ENCODE peak calls at places on chromosomes 2 and 18, in ten cellular contexts. O is dorsolateral prefrontal cortex; K is left ventricle myocardium inferior; G is choroid plexus epithelial cell; N is stimulated activated CD4-positive, alpha-beta T cell treated with anti-CD3 and anti-CD28 coated beads, TNF-alpha, amount 100 ng/mL, for 48 hours; H is NCI-H1092; M is MG63; T is activated T-cell treated with anti-CD3 and anti-CD28 coated beads, Interleukin-2, amount 50 U/mL, for 48 hours; S is ovary; A is stromal cell of bone marrow. Y is an unnamed sample.

GRCh38 chr2:190765386-190766173 is 115.0 kb upstream of the GLS start:
- DNase-seq in O (no peak), K (no peak), G (peak), N (no peak), H (no peak), M (no peak), T (no peak), S (no peak), A (peak), Y (peak)

GRCh38 chr18:59696311-59697235 is 650 bp downstream of the CCBE1 start:
- DNase-seq in O (no peak), K (peak), G (peak), N (no peak), H (no peak), M (peak), T (peak), S (peak), A (no peak), Y (peak)

GRCh38 chr2:77434880-77435279 is 87.3 kb downstream of the LRRTM4 start:
- DNase-seq in O (no peak), K (no peak), G (no peak), N (no peak), H (no peak), M (no peak), T (no peak), S (no peak), A (no peak), Y (no peak)

GRCh38 chr2:15935675-15936074 is 4.7 kb upstream of the MYCN start:
- DNase-seq in O (no peak), K (no peak), G (no peak), N (no peak), H (no peak), M (no peak), T (no peak), S (no peak), A (no peak), Y (no peak)

GRCh38 chr2:10709290-10709939 is 12.0 kb upstream of the ATP6V1C2 start:
- DNase-seq in O (no peak), K (no peak), G (peak), N (no peak), H (no peak), M (no peak), T (no peak), S (no peak), A (no peak), Y (no peak)

GRCh38 chr2:105301646-105302045 is 27.9 kb downstream of the TGFBRAP1 start:
- DNase-seq in O (no peak), K (no peak), G (no peak), N (no peak), H (no peak), M (no peak), T (no peak), S (no peak), A (no peak), Y (no peak)

GRCh38 chr2:27798948-27799645 is 27.6 kb downstream of the MRPL33 start:
- DNase-seq in O (no peak), K (peak), G (peak), N (no peak), H (no peak), M (peak), T (no peak), S (peak), A (peak), Y (peak)

GRCh38 chr2:172888704-172889103 is 153.1 kb downstream of the RAPGEF4 start:
- DNase-seq in O (no peak), K (no peak), G (peak), N (no peak), H (peak), M (no peak), T (no peak), S (no peak), A (no peak), Y (no peak)

GRCh38 chr18:73669299-73669698 is 478.3 kb downstream of the FBXO15 start:
- DNase-seq in O (no peak), K (no peak), G (peak), N (no peak), H (no peak), M (peak), T (no peak), S (no peak), A (no peak), Y (peak)

GRCh38 chr2:211745295-211746097 is 793.1 kb downstream of the ERBB4 start:
- DNase-seq in O (no peak), K (no peak), G (peak), N (no peak), H (peak), M (peak), T (peak), S (no peak), A (peak), Y (peak)

GRCh38 chr2:189092936-189093335 is 86.6 kb downstream of the COL5A2 start:
- DNase-seq in O (no peak), K (peak), G (peak), N (no peak), H (no peak), M (peak), T (no peak), S (peak), A (peak), Y (peak)

GRCh38 chr2:98470851-98471255 is 26.2 kb downstream of the INPP4A start:
- DNase-seq in O (no peak), K (no peak), G (no peak), N (no peak), H (no peak), M (no peak), T (no peak), S (no peak), A (no peak), Y (no peak)

GRCh38 chr2:104969564-104969963 is 68.3 kb upstream of the MRPS9 start:
- DNase-seq in O (no peak), K (no peak), G (no peak), N (no peak), H (no peak), M (no peak), T (no peak), S (no peak), A (no peak), Y (no peak)

GRCh38 chr2:170013802-170014551 is 164.0 kb upstream of the MYO3B start:
- DNase-seq in O (no peak), K (no peak), G (peak), N (no peak), H (no peak), M (no peak), T (no peak), S (no peak), A (no peak), Y (no peak)

GRCh38 chr2:134600208-134600607 is 118.6 kb downstream of the TMEM163 start:
- DNase-seq in O (no peak), K (no peak), G (no peak), N (no peak), H (no peak), M (no peak), T (no peak), S (no peak), A (no peak), Y (no peak)

GRCh38 chr2:225894240-225894980 is 494.9 kb downstream of the NYAP2 start:
- DNase-seq in O (no peak), K (no peak), G (peak), N (no peak), H (no peak), M (no peak), T (no peak), S (no peak), A (peak), Y (peak)

GRCh38 chr2:118185210-118186109 is 97.2 kb downstream of the INSIG2 start:
- DNase-seq in O (peak), K (peak), G (peak), N (peak), H (peak), M (peak), T (peak), S (peak), A (peak), Y (peak)

GRCh38 chr2:19682493-19682892 is 219.3 kb downstream of the TTC32 start:
- DNase-seq in O (no peak), K (no peak), G (no peak), N (no peak), H (no peak), M (no peak), T (no peak), S (no peak), A (peak), Y (no peak)